ENCODE peak calls at places on chromosomes 2 and 18, in nine cellular contexts. J, M, X, C, Y, P, O, V and A are unnamed samples.

GRCh38 chr18:49212819-49213218 is 247.6 kb downstream of the DYM start:
- DNase-seq in V (no peak), O (no peak), J (no peak), X (no peak), P (no peak), Y (no peak), C (no peak), M (no peak), A (no peak)

GRCh38 chr2:64913357-64913869 is 75.8 kb upstream of the SLC1A4 start:
- DNase-seq in Y (no peak), X (peak; percentile 35), V (no peak), J (no peak), C (peak; percentile 20), O (no peak), M (peak; percentile 52), P (no peak), A (no peak)

GRCh38 chr2:170056900-170057299 is 121.0 kb upstream of the MYO3B start:
- DNase-seq in M (no peak), X (no peak), J (no peak), Y (no peak), P (no peak), C (no peak), V (no peak), O (no peak), A (no peak)

GRCh38 chr2:191740016-191740419 is 62.1 kb downstream of the NABP1 start:
- DNase-seq in Y (no peak), V (no peak), X (no peak), C (no peak), O (peak; percentile 20), J (peak; percentile 3), P (no peak), M (no peak), A (no peak)

GRCh38 chr18:33802955-33803354 is 224.9 kb downstream of the ASXL3 start:
- DNase-seq in Y (no peak), O (no peak), J (no peak), P (no peak), X (peak; percentile 84), V (peak; percentile 21), C (no peak), M (peak; percentile 72), A (no peak)

GRCh38 chr18:50079571-50080295 is 115.2 kb downstream of the MYO5B start:
- DNase-seq in V (peak; percentile 28), O (no peak), P (no peak), M (peak; percentile 13), J (no peak), C (no peak), X (peak; percentile 39), Y (no peak), A (peak; percentile 66)

GRCh38 chr2:22355816-22356433 is 1029.1 kb upstream of the KLHL29 start:
- DNase-seq in X (peak; percentile 51), P (peak; percentile 77), O (no peak), M (peak; percentile 54), V (peak; percentile 46), Y (peak; percentile 92), J (peak; percentile 8), C (peak; percentile 56), A (peak; percentile 69)

GRCh38 chr2:81196383-81196851 is 891.9 kb upstream of the LRRTM1 start:
- DNase-seq in J (no peak), M (no peak), O (no peak), C (no peak), V (no peak), P (no peak), Y (no peak), X (no peak), A (no peak)

GRCh38 chr2:6626406-6627012 is 239.2 kb downstream of the CMPK2 start:
- DNase-seq in X (no peak), V (no peak), M (no peak), C (no peak), J (no peak), P (no peak), O (no peak), Y (no peak), A (no peak)

GRCh38 chr2:23532311-23533013 is 147.5 kb downstream of the KLHL29 start:
- DNase-seq in Y (no peak), C (no peak), P (no peak), O (peak; percentile 4), X (no peak), M (no peak), V (no peak), J (no peak), A (peak; percentile 83)

GRCh38 chr2:122251153-122251552 is 495.7 kb downstream of the TSN start:
- DNase-seq in Y (no peak), O (no peak), X (no peak), C (no peak), J (no peak), V (no peak), P (no peak), M (no peak), A (no peak)

GRCh38 chr2:26001743-26002341 is 19.5 kb upstream of the KIF3C start:
- DNase-seq in V (peak; percentile 81), C (no peak), M (peak; percentile 58), Y (no peak), X (peak; percentile 91), P (peak; percentile 28), O (no peak), J (no peak), A (peak; percentile 90)

GRCh38 chr2:157777425-157777824 is 98.7 kb downstream of the ACVR1 start:
- DNase-seq in V (no peak), C (peak; percentile 39), M (peak; percentile 41), J (peak; percentile 24), P (no peak), Y (no peak), X (peak; percentile 62), O (no peak), A (no peak)

GRCh38 chr2:190996338-190996946 is 17.5 kb downstream of the STAT1 start:
- DNase-seq in M (no peak), P (no peak), J (peak; percentile 74), Y (peak; percentile 50), X (no peak), C (peak; percentile 66), O (no peak), V (no peak), A (no peak)

GRCh38 chr2:118987886-118988285 is 45.9 kb downstream of the MARCO start:
- DNase-seq in X (peak; percentile 4), V (peak; percentile 12), C (no peak), O (no peak), J (no peak), Y (peak; percentile 23), P (no peak), M (no peak), A (no peak)

GRCh38 chr2:173881466-173881865 is 83.7 kb downstream of the SP3 start:
- DNase-seq in V (no peak), Y (no peak), X (no peak), P (no peak), J (no peak), C (peak; percentile 20), O (no peak), M (peak; percentile 15), A (no peak)

GRCh38 chr2:149420053-149420963 is 89.9 kb downstream of the LYPD6 start:
- DNase-seq in P (no peak), O (no peak), X (no peak), Y (no peak), C (no peak), M (peak; percentile 19), J (no peak), V (peak; percentile 22), A (no peak)

GRCh38 chr2:174606336-174606735 is 8.7 kb upstream of the WIPF1 start:
- DNase-seq in C (peak; percentile 32), V (no peak), P (no peak), M (no peak), X (no peak), Y (no peak), O (no peak), J (peak; percentile 56), A (peak; percentile 82)

GRCh38 chr2:163801499-163801893 is 65.7 kb upstream of the FIGN start:
- DNase-seq in J (no peak), X (no peak), Y (no peak), O (no peak), M (no peak), P (no peak), C (no peak), V (no peak), A (no peak)

GRCh38 chr2:187575081-187576067 is 21.1 kb upstream of the TFPI start:
- DNase-seq in P (no peak), Y (no peak), M (no peak), J (no peak), V (no peak), X (no peak), C (no peak), O (no peak), A (no peak)

GRCh38 chr2:234823877-234824376 is 127.9 kb upstream of the SH3BP4 start:
- DNase-seq in P (peak; percentile 16), O (no peak), Y (no peak), C (no peak), X (no peak), J (peak; percentile 87), V (no peak), M (no peak), A (peak; percentile 75)

GRCh38 chr2:235468978-235469694 is 24.7 kb upstream of the AGAP1 start:
- DNase-seq in M (peak; percentile 14), Y (no peak), V (peak; percentile 44), P (no peak), X (peak; percentile 36), O (no peak), J (peak; percentile 78), C (no peak), A (peak; percentile 69)

GRCh38 chr2:205024822-205025518 is 479.7 kb downstream of the PARD3B start:
- DNase-seq in M (peak; percentile 13), Y (no peak), V (no peak), X (peak; percentile 25), C (peak; percentile 16), O (no peak), P (no peak), J (peak; percentile 54), A (peak; percentile 77)

GRCh38 chr2:168056242-168056641 is 191.2 kb downstream of the STK39 start:
- DNase-seq in V (no peak), M (no peak), P (no peak), C (no peak), O (no peak), X (peak; percentile 35), J (no peak), Y (no peak), A (no peak)
- TF ChIP-seq EP300 in V (no peak), M (no peak), P (no peak), C (no peak), O (no peak), X (no peak), J (no peak), Y (no peak), A (no peak)

GRCh38 chr2:219998714-219999227 is 371.3 kb downstream of the SLC4A3 start:
- DNase-seq in X (no peak), P (no peak), V (no peak), O (no peak), C (peak; percentile 4), Y (no peak), M (no peak), J (no peak), A (no peak)
- TF ChIP-seq CTCF in X (no peak), P (no peak), V (no peak), O (no peak), C (peak; percentile 21), Y (no peak), M (no peak), J (no peak), A (no peak)

GRCh38 chr18:75269696-75270095 is 59.1 kb downstream of the TSHZ1 start:
- DNase-seq in O (no peak), Y (no peak), X (no peak), P (no peak), V (no peak), M (no peak), C (no peak), J (no peak), A (no peak)
- H3K4me3 ChIP-seq in O (no peak overlapping the region), Y (no peak overlapping the region), X (no peak overlapping the region), P (no peak overlapping the region), V (no peak overlapping the region), M (no peak overlapping the region), C (no peak overlapping the region), J (no peak overlapping the region), A (no peak overlapping the region)

GRCh38 chr18:22796069-22796468 is 137.1 kb upstream of the RBBP8 start:
- DNase-seq in J (no peak), C (no peak), O (no peak), V (no peak), X (no peak), P (no peak), Y (no peak), M (no peak), A (no peak)
- TF ChIP-seq EP300 in J (no peak), C (no peak), O (no peak), V (no peak), X (no peak), P (no peak), Y (no peak), M (no peak), A (no peak)